ENCODE peak calls at places on chromosomes 2 and 18, in four cellular contexts. F is frontal cortex, C is Kasumi-1, E is kidney epithelial cell. K is an unnamed sample.
A peak's percentile ranks its signal among the peaks of the same experiment; 100 is the strongest.

GRCh38 chr2:238551091-238551490 is 124.4 kb downstream of the ASB1 start:
- DNase-seq in C (no peak), F (no peak), E (no peak), K (no peak)

GRCh38 chr18:11955299-11956029 is 25.8 kb upstream of the IMPA2 start:
- DNase-seq in C (peak; percentile 94), F (no peak), E (no peak), K (peak; percentile 63)

GRCh38 chr2:159075726-159076125 is 107.3 kb downstream of the TANC1 start:
- DNase-seq in F (no peak), E (no peak), C (no peak), K (no peak)

GRCh38 chr2:42905341-42906114 is 113.1 kb upstream of the HAAO start:
- DNase-seq in E (no peak), F (no peak), C (peak; percentile 36), K (no peak)

GRCh38 chr2:38277245-38278119 is 99.6 kb downstream of the ATL2 start:
- DNase-seq in E (peak; percentile 75), C (no peak), F (no peak), K (no peak)

GRCh38 chr2:10283106-10284062 is 19.3 kb upstream of the HPCAL1 start:
- DNase-seq in E (peak; percentile 69), C (peak; percentile 45), F (no peak), K (peak; percentile 70)

GRCh38 chr2:118860506-118860905 is 13.1 kb upstream of the EN1 start:
- DNase-seq in C (no peak), E (no peak), F (no peak), K (no peak)

GRCh38 chr2:104744537-104744936 is 109.4 kb upstream of the POU3F3 start:
- DNase-seq in E (no peak), C (no peak), F (no peak), K (no peak)

GRCh38 chr2:128641421-128642095 is 322.9 kb upstream of the HS6ST1 start:
- DNase-seq in F (no peak), C (no peak), E (no peak), K (no peak)

GRCh38 chr2:122681626-122682025 is 926.2 kb downstream of the TSN start:
- DNase-seq in F (no peak), C (no peak), E (no peak), K (no peak)

GRCh38 chr2:19540739-19541503 is 182.5 kb upstream of the OSR1 start:
- DNase-seq in E (peak; percentile 37), F (no peak), C (no peak), K (peak; percentile 20)

GRCh38 chr2:9412756-9413155 is 10.6 kb downstream of the ITGB1BP1 start:
- DNase-seq in C (no peak), E (no peak), F (no peak), K (no peak)

GRCh38 chr2:231701456-231702373 is 6.6 kb upstream of the PTMA start:
- DNase-seq in E (no peak), F (no peak), C (no peak), K (no peak)

GRCh38 chr2:120239488-120240287 is 13.0 kb upstream of the RALB start:
- DNase-seq in F (no peak), C (no peak), E (no peak), K (peak; percentile 30)

GRCh38 chr2:15610430-15610952 is 18.8 kb downstream of the DDX1 start:
- DNase-seq in C (no peak), E (no peak), F (no peak), K (no peak)

GRCh38 chr2:83081835-83082522 is 1377.1 kb downstream of the SUCLG1 start:
- DNase-seq in E (no peak), C (no peak), F (no peak), K (no peak)

K was measured in T1000.